ENCODE peak calls at places on chromosome 7, in six cellular contexts. K is neuronal stem cell; N is iPS-NIHi11; C is stimulated activated effector memory CD8-positive, alpha-beta T cell treated with anti-CD3 and anti-CD28 coated beads, Interleukin-12 subunit alpha, Interleukin-12 subunit beta, amount 100 ng/mL, for 72 hours; O is activated T-cell treated with anti-CD3 and anti-CD28 coated beads, Interleukin-2, amount 50 U/mL, for 48 hours; A is RPMI7951. I is an unnamed sample.

GRCh38 chr7:112076309-112076708 is 129.9 kb downstream of the DOCK4 start:
- DNase-seq in K (no peak), N (no peak), C (no peak), O (no peak), A (no peak), I (no peak)

GRCh38 chr7:94154858-94155257 is 150.7 kb upstream of the BET1 start:
- DNase-seq in K (no peak), N (no peak), C (no peak), O (no peak), A (no peak), I (no peak)

GRCh38 chr7:45065031-45065995 is 23.5 kb downstream of the NACAD start:
- DNase-seq in K (no peak), N (no peak), C (no peak), O (no peak), A (no peak), I (no peak)

GRCh38 chr7:55545496-55545895 is 26.8 kb downstream of the VOPP1 start:
- DNase-seq in K (no peak), N (no peak), C (no peak), O (no peak), A (peak), I (no peak)

GRCh38 chr7:55171157-55171556 is 152.3 kb downstream of the EGFR start:
- DNase-seq in K (no peak), N (no peak), C (no peak), O (no peak), A (peak), I (no peak)

GRCh38 chr7:34453150-34453549 is 204.9 kb upstream of the NPSR1 start:
- DNase-seq in K (no peak), N (no peak), C (no peak), O (no peak), A (peak), I (no peak)

GRCh38 chr7:124480074-124480820 is 285.3 kb downstream of the GPR37 start:
- DNase-seq in K (no peak), N (no peak), C (no peak), O (no peak), A (no peak), I (no peak)

GRCh38 chr7:153638821-153639435 is 413.3 kb upstream of the DPP6 start:
- DNase-seq in K (no peak), N (no peak), C (no peak), O (no peak), A (no peak), I (no peak)

GRCh38 chr7:121119047-121119446 is 130.5 kb downstream of the CPED1 start:
- DNase-seq in K (no peak), N (no peak), C (no peak), O (no peak), A (no peak), I (no peak)

I was measured in hepatocyte.